ENCODE peak calls at places on chromosomes 7 and 10, in nine cellular contexts. D, P, J, V, N, E, B, W and T are unnamed samples.

GRCh38 chr7:36819639-36820038 is 95.3 kb upstream of the AOAH start:
- DNase-seq in V (no peak), W (no peak), J (no peak), E (no peak), N (no peak), P (no peak), D (no peak), B (no peak), T (no peak)

GRCh38 chr7:18420758-18421157 is 74.8 kb upstream of the HDAC9 start:
- DNase-seq in B (no peak), V (no peak), P (no peak), E (peak; percentile 37), D (peak; percentile 44), W (no peak), N (no peak), J (no peak), T (no peak)

GRCh38 chr7:104052979-104053378 is 63.5 kb upstream of the RELN start:
- DNase-seq in J (no peak), P (no peak), D (no peak), N (no peak), E (no peak), W (no peak), V (no peak), B (no peak), T (no peak)

GRCh38 chr7:46286957-46287356 is 365.9 kb upstream of the IGFBP3 start:
- DNase-seq in D (no peak), B (no peak), J (no peak), N (no peak), W (no peak), E (no peak), V (no peak), P (no peak), T (no peak)

GRCh38 chr10:7667262-7668141 is 736 bp upstream of the ITIH5 start:
- DNase-seq in B (peak; percentile 22), P (no peak), V (no peak), N (no peak), D (no peak), E (no peak), J (no peak), W (no peak), T (no peak)

GRCh38 chr10:89665302-89665701 is 20.3 kb upstream of the PANK1 start:
- DNase-seq in D (no peak), E (no peak), J (no peak), B (no peak), P (no peak), W (no peak), V (no peak), N (no peak), T (no peak)

GRCh38 chr7:77940647-77941046 is 142.1 kb downstream of the PHTF2 start:
- DNase-seq in P (no peak), N (no peak), V (peak; percentile 72), J (no peak), B (peak; percentile 21), E (peak; percentile 10), W (peak; percentile 51), D (peak; percentile 8), T (peak; percentile 52)

GRCh38 chr7:93622036-93622714 is 47.7 kb upstream of the CALCR start:
- DNase-seq in B (no peak), D (no peak), J (no peak), P (no peak), N (no peak), W (peak; percentile 51), V (peak; percentile 84), E (peak; percentile 3), T (peak; percentile 28)

GRCh38 chr10:48462482-48463020 is 142.3 kb downstream of the ARHGAP22 start:
- DNase-seq in P (no peak), V (no peak), E (no peak), W (no peak), B (no peak), J (no peak), D (no peak), N (no peak), T (no peak)

GRCh38 chr7:45021604-45022296 is 21.7 kb downstream of the CCM2 start:
- DNase-seq in N (no peak), W (peak; percentile 70), J (no peak), B (peak; percentile 47), D (peak; percentile 36), E (peak; percentile 30), V (no peak), P (no peak), T (peak; percentile 83)

GRCh38 chr10:4249841-4250496 is 465.0 kb upstream of the KLF6 start:
- DNase-seq in B (no peak), D (no peak), N (no peak), P (no peak), V (no peak), E (no peak), W (peak; percentile 48), J (no peak), T (no peak)

GRCh38 chr7:43937444-43937843 is 11.2 kb downstream of the UBE2D4 start:
- DNase-seq in E (no peak), J (no peak), D (no peak), V (no peak), W (no peak), P (no peak), N (no peak), B (no peak), T (no peak)